ENCODE peak calls at places on chromosomes 1 and 21, in four cellular contexts. D is non-pigmented ciliary epithelial cell, M is AG08395, G is endothelial cell. X is an unnamed sample.
A peak's percentile ranks its signal among the peaks of the same experiment; 100 is the strongest.

GRCh38 chr1:215474940-215475339 is 92.2 kb upstream of the KCTD3 start:
- DNase-seq in D (no peak), M (no peak), G (no peak), X (no peak)

GRCh38 chr1:227372662-227373061 is 54.4 kb upstream of the CDC42BPA start:
- DNase-seq in D (no peak), M (peak; percentile 20), G (no peak), X (no peak)

GRCh38 chr21:46129846-46130651 is 25.3 kb downstream of the FTCD start:
- DNase-seq in D (no peak), M (no peak), G (no peak), X (no peak)

GRCh38 chr1:182602945-182603645 is 1.1 kb downstream of the RGS16 start:
- DNase-seq in D (no peak), M (peak; percentile 4), G (no peak), X (no peak)

GRCh38 chr1:23592209-23592905 is 33.1 kb upstream of the ID3 start:
- DNase-seq in D (no peak), M (no peak), G (no peak), X (no peak)

GRCh38 chr1:111032295-111032897 is 68.7 kb upstream of the LRIF1 start:
- DNase-seq in D (peak; percentile 2), M (peak; percentile 23), G (peak; percentile 43), X (no peak)

GRCh38 chr1:203797948-203798347 is 2.5 kb downstream of the ZBED6 start:
- DNase-seq in D (no peak), M (no peak), G (no peak), X (no peak)

GRCh38 chr1:226743259-226743658 is 4.2 kb upstream of the ITPKB start:
- DNase-seq in D (no peak), M (no peak), G (no peak), X (no peak)

GRCh38 chr1:203167026-203167912 is 8.4 kb downstream of the MYBPH start:
- DNase-seq in D (no peak), M (no peak), G (no peak), X (no peak)

GRCh38 chr1:206489980-206490534 is 17.3 kb upstream of the RASSF5 start:
- DNase-seq in D (no peak), M (peak; percentile 91), G (peak; percentile 86), X (no peak)

GRCh38 chr21:15028186-15028585 is 36.6 kb downstream of the NRIP1 start:
- DNase-seq in D (no peak), M (no peak), G (no peak), X (no peak)

GRCh38 chr1:164664127-164664526 is 105.1 kb downstream of the PBX1 start:
- DNase-seq in D (no peak), M (no peak), G (no peak), X (no peak)

GRCh38 chr1:165129568-165130164 is 226.8 kb downstream of the LMX1A start:
- DNase-seq in D (no peak), M (peak; percentile 50), G (peak; percentile 84), X (no peak)

GRCh38 chr21:35254006-35254751 is 205.1 kb upstream of the RUNX1 start:
- DNase-seq in D (no peak), M (peak; percentile 56), G (no peak), X (no peak)

GRCh38 chr1:3674100-3675094 is 22.1 kb downstream of the TP73 start:
- DNase-seq in D (no peak), M (no peak), G (no peak), X (no peak)

GRCh38 chr21:35212393-35213127 is 163.5 kb upstream of the RUNX1 start:
- DNase-seq in D (no peak), M (no peak), G (no peak), X (no peak)

GRCh38 chr1:42163114-42163513 is 1.4 kb downstream of the GUCA2A start:
- DNase-seq in D (no peak), M (no peak), G (no peak), X (no peak)

GRCh38 chr1:233700338-233700737 is 86.4 kb downstream of the KCNK1 start:
- DNase-seq in D (no peak), M (no peak), G (no peak), X (no peak)

GRCh38 chr1:30312226-30312625 is 411.2 kb downstream of the MATN1 start:
- DNase-seq in D (no peak), M (no peak), G (no peak), X (no peak)

GRCh38 chr1:180503274-180503862 is 991 bp upstream of the ACBD6 start:
- DNase-seq in D (no peak), M (peak; percentile 18), G (no peak), X (peak; percentile 9)

GRCh38 chr1:223748405-223748772 is 36.0 kb downstream of the CAPN2 start:
- DNase-seq in D (no peak), M (peak; percentile 47), G (no peak), X (no peak)